ENCODE peak calls at places on chromosome 4, in six cellular contexts. B, O, H, Z, N and Q are unnamed samples.

GRCh38 chr4:6641164-6641970 is 882 bp downstream of the MRFAP1 start:
- DNase-seq in H (peak; percentile 49), Z (no peak), B (no peak), O (peak; percentile 57), N (no peak), Q (peak; percentile 60)

GRCh38 chr4:110586137-110586850 is 36.6 kb downstream of the PITX2 start:
- DNase-seq in O (peak; percentile 4), Z (no peak), N (no peak), B (peak; percentile 45), H (peak; percentile 64), Q (peak; percentile 17)

GRCh38 chr4:74715731-74716435 is 78.4 kb downstream of the BTC start:
- DNase-seq in O (no peak), B (no peak), Z (no peak), H (no peak), N (no peak), Q (no peak)

GRCh38 chr4:53713767-53714166 is 122.5 kb upstream of the LNX1 start:
- DNase-seq in H (no peak), B (no peak), Z (no peak), O (no peak), N (no peak), Q (peak; percentile 19)

GRCh38 chr4:146647615-146648383 is 9.1 kb downstream of the POU4F2 start:
- DNase-seq in Z (no peak), O (no peak), H (no peak), B (no peak), N (no peak), Q (no peak)

GRCh38 chr4:48228887-48229462 is 40.7 kb downstream of the TEC start:
- DNase-seq in Z (no peak), B (no peak), H (no peak), N (no peak), O (no peak), Q (no peak)

GRCh38 chr4:113979157-113979972 is at the start of gene ARSJ:
- DNase-seq in O (no peak), Z (no peak), N (no peak), H (peak; percentile 82), B (peak; percentile 58), Q (no peak)

GRCh38 chr4:78766026-78766425 is 10.1 kb upstream of the BMP2K start:
- DNase-seq in H (peak; percentile 45), B (no peak), N (no peak), Z (no peak), O (no peak), Q (no peak)

GRCh38 chr4:76898949-76899640 is 1.2 kb upstream of the SOWAHB start:
- DNase-seq in Z (peak; percentile 72), H (no peak), B (no peak), N (no peak), O (no peak), Q (no peak)

GRCh38 chr4:911221-911751 is 20.8 kb downstream of the GAK start:
- DNase-seq in N (no peak), B (no peak), H (no peak), Z (no peak), O (no peak), Q (no peak)

GRCh38 chr4:186240848-186241491 is 13.7 kb downstream of the KLKB1 start:
- DNase-seq in H (no peak), N (no peak), Z (no peak), O (no peak), B (no peak), Q (no peak)

GRCh38 chr4:159035570-159035969 is 67.3 kb upstream of the RAPGEF2 start:
- DNase-seq in O (no peak), B (no peak), Z (no peak), N (no peak), H (no peak), Q (no peak)

GRCh38 chr4:3756343-3757059 is 9.7 kb upstream of the ADRA2C start:
- DNase-seq in B (no peak), Z (no peak), H (no peak), O (peak; percentile 9), N (no peak), Q (no peak)

GRCh38 chr4:55445921-55446577 is 50.3 kb downstream of the TMEM165 start:
- DNase-seq in B (no peak), H (no peak), N (no peak), Z (no peak), O (no peak), Q (no peak)

GRCh38 chr4:77600521-77601451 is 4.8 kb upstream of the CXCL13 start:
- DNase-seq in Z (peak; percentile 28), B (peak; percentile 34), N (no peak), O (peak; percentile 42), H (peak; percentile 29), Q (peak; percentile 40)

GRCh38 chr4:16225139-16225538 is 1.1 kb downstream of the TAPT1 start:
- DNase-seq in N (no peak), B (peak; percentile 4), H (peak; percentile 51), O (no peak), Z (no peak), Q (peak; percentile 58)

GRCh38 chr4:122514671-122515070 is 58.1 kb upstream of the IL2 start:
- DNase-seq in B (no peak), N (no peak), Z (no peak), H (no peak), O (no peak), Q (no peak)

GRCh38 chr4:122512430-122512829 is 55.9 kb upstream of the IL2 start:
- DNase-seq in Z (no peak), B (no peak), O (no peak), H (no peak), N (no peak), Q (no peak)

GRCh38 chr4:122517345-122517744 is 60.8 kb upstream of the IL2 start:
- DNase-seq in N (no peak), B (no peak), O (no peak), H (no peak), Z (no peak), Q (no peak)

GRCh38 chr4:122516376-122516775 is 59.9 kb upstream of the IL2 start:
- DNase-seq in B (no peak), H (no peak), O (no peak), N (no peak), Z (no peak), Q (no peak)
- TF ChIP-seq MYC in B (no peak), H (no peak), O (no peak), N (no peak), Z (no peak), Q (no peak)

GRCh38 chr4:20126906-20127305 is 124.8 kb upstream of the SLIT2 start:
- DNase-seq in O (no peak), N (no peak), Z (no peak), H (no peak), B (no peak), Q (no peak)

GRCh38 chr4:20124317-20125026 is 127.2 kb upstream of the SLIT2 start:
- DNase-seq in O (no peak), N (no peak), Z (no peak), H (no peak), B (no peak), Q (no peak)

GRCh38 chr4:20122198-20122988 is 129.3 kb upstream of the SLIT2 start:
- DNase-seq in H (no peak), N (no peak), B (no peak), Z (no peak), O (no peak), Q (no peak)

GRCh38 chr4:20127626-20128025 is 124.1 kb upstream of the SLIT2 start:
- DNase-seq in H (no peak), Z (no peak), O (no peak), N (no peak), B (no peak), Q (no peak)
- H3K4me3 ChIP-seq in H (no peak overlapping the region), Z (no peak overlapping the region), O (no peak overlapping the region), N (no peak overlapping the region), B (no peak overlapping the region), Q (no peak overlapping the region)

GRCh38 chr4:94453534-94453963 is 1.8 kb downstream of the PDLIM5 start:
- DNase-seq in N (no peak), Z (peak; percentile 58), B (no peak), H (peak; percentile 46), O (peak; percentile 34), Q (no peak)
- TF ChIP-seq POLR2A in N (no peak), Z (peak; percentile 49), B (no peak), H (no peak), O (no peak), Q (no peak)

DNA sequence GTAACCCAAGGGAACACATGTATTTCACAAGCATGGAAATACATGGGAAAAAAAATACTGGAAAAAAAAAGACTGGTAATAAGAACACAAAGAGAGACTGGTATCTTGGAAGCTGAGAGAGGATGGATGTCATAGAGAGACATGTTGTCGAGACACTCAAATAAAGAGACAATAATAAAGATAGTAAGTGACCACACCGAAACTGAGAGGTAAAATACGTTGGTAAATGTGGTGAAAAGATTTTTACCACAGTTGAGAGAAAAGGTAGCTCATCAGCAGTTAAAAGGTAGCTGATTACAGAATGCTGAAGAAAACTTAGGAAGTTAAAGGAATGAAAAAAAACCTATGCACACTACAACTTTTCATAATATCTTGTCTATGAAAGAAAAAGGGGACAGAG is 81.1 kb downstream of the ARAP2 start:
- DNase-seq in O (no peak), Z (no peak), N (no peak), H (no peak), B (no peak), Q (no peak)
- TF ChIP-seq MYC in O (no peak), Z (no peak), N (no peak), H (no peak), B (no peak), Q (no peak)

GRCh38 chr4:17778431-17778830 is 3.0 kb downstream of the FAM184B start:
- DNase-seq in Z (no peak), H (no peak), O (no peak), N (no peak), B (no peak), Q (no peak)

GRCh38 chr4:17785858-17786257 is 4.4 kb upstream of the FAM184B start:
- DNase-seq in Z (no peak), H (no peak), B (no peak), N (no peak), O (no peak), Q (no peak)

GRCh38 chr4:17780461-17781071 is 855 bp downstream of the FAM184B start:
- DNase-seq in Z (no peak), B (no peak), O (no peak), H (no peak), N (no peak), Q (no peak)

GRCh38 chr4:17781072-17781830 is at the start of gene FAM184B:
- DNase-seq in N (no peak), O (no peak), B (no peak), Z (no peak), H (peak; percentile 5), Q (no peak)

GRCh38 chr4:17781831-17782287 is 438 bp upstream of the FAM184B start:
- DNase-seq in N (no peak), B (no peak), H (no peak), Z (no peak), O (no peak), Q (no peak)
- H3K4me3 ChIP-seq in N (no peak overlapping the region), B (peak overlapping the region; percentile 48), H (peak overlapping the region; percentile 7), Z (no peak overlapping the region), O (no peak overlapping the region), Q (no peak overlapping the region)

GRCh38 chr4:87017580-87018061 is 82.8 kb downstream of the AFF1 start:
- DNase-seq in B (peak; percentile 68), Z (no peak), H (no peak), O (peak; percentile 86), N (no peak), Q (no peak)
- TF ChIP-seq POLR2A in B (no peak), Z (no peak), H (no peak), O (no peak), N (no peak), Q (no peak)